ENCODE peak calls at places on chromosomes 11 and 22, in six cellular contexts. V is stimulated activated CD4-positive, alpha-beta T cell treated with anti-CD3 and anti-CD28 coated beads, Interleukin-2, amount 100 ng/mL, for 24 hours; X is stimulated activated CD8-positive, alpha-beta memory T cell treated with anti-CD3 and anti-CD28 coated beads, Interleukin-12 subunit alpha, Interleukin-12 subunit beta, amount 100 ng/mL, for 1 hour; D is stromal cell of bone marrow; T is CD8-positive, alpha-beta memory T cell; J is HEK293T. A is an unnamed sample.

GRCh38 chr11:67563354-67564114 is 20.1 kb upstream of the GSTP1 start:
- DNase-seq in X (no peak), J (no peak), V (no peak), T (no peak), D (peak), A (no peak)

GRCh38 chr22:35900483-35901168 is 128.0 kb downstream of the RBFOX2 start:
- DNase-seq in V (peak), J (no peak), T (no peak), D (peak), X (no peak), A (no peak)

GRCh38 chr11:130522284-130522961 is 74.0 kb downstream of the ADAMTS15 start:
- DNase-seq in T (no peak), D (peak), V (no peak), J (peak), X (no peak), A (peak)

GRCh38 chr11:29629281-29629680 is 387.5 kb downstream of the KCNA4 start:
- DNase-seq in V (no peak), T (no peak), X (no peak), D (peak), J (no peak), A (no peak)

GRCh38 chr11:83219095-83219494 is 25.6 kb downstream of the ANKRD42 start:
- DNase-seq in T (no peak), V (no peak), J (peak), D (no peak), X (no peak), A (no peak)

GRCh38 chr11:28849053-28849452 is 740.9 kb downstream of the METTL15 start:
- DNase-seq in V (no peak), D (no peak), J (no peak), T (no peak), X (no peak), A (no peak)

GRCh38 chr22:47437636-47438035 is 675.2 kb downstream of the TBC1D22A start:
- DNase-seq in D (no peak), J (no peak), X (no peak), V (no peak), T (no peak), A (no peak)

GRCh38 chr11:33682019-33682418 is 18.6 kb downstream of the C11orf91 start:
- DNase-seq in V (no peak), X (no peak), D (no peak), J (no peak), T (no peak), A (no peak)

GRCh38 chr11:118415739-118416068 is 14.3 kb downstream of the ATP5MG start:
- DNase-seq in V (no peak), D (peak), J (peak), X (no peak), T (no peak), A (no peak)

GRCh38 chr11:132147464-132147863 is 777.0 kb downstream of the NTM start:
- DNase-seq in T (no peak), X (no peak), V (no peak), J (no peak), D (no peak), A (no peak)

GRCh38 chr11:10474551-10474950 is 19.5 kb downstream of the AMPD3 start:
- DNase-seq in T (no peak), J (no peak), D (no peak), X (no peak), V (no peak), A (no peak)

GRCh38 chr11:46380340-46381045 is 976 bp upstream of the MDK start:
- DNase-seq in X (no peak), J (peak), D (no peak), V (peak), T (peak), A (peak)

GRCh38 chr22:48796295-48797015 is 1031.2 kb downstream of the BRD1 start:
- DNase-seq in D (no peak), V (no peak), T (no peak), X (no peak), J (no peak), A (no peak)

GRCh38 chr11:31325162-31325561 is 44.4 kb downstream of the DCDC1 start:
- DNase-seq in T (no peak), J (no peak), X (no peak), V (no peak), D (peak), A (no peak)

GRCh38 chr11:44858796-44859527 is 91.7 kb downstream of the TP53I11 start:
- DNase-seq in T (no peak), V (no peak), D (no peak), X (no peak), J (no peak), A (no peak)

GRCh38 chr11:64484308-64485061 is 106.5 kb upstream of the SLC22A12 start:
- DNase-seq in X (no peak), V (no peak), T (no peak), J (no peak), D (no peak), A (no peak)

GRCh38 chr11:94924074-94925031 is 49.0 kb downstream of the CWC15 start:
- DNase-seq in D (no peak), T (no peak), J (no peak), V (no peak), X (no peak), A (no peak)

GRCh38 chr11:118281284-118281683 is 17.2 kb upstream of the MPZL2 start:
- DNase-seq in X (no peak), J (no peak), T (no peak), D (no peak), V (no peak), A (no peak)

GRCh38 chr22:20032407-20032991 is 11.6 kb downstream of the TANGO2 start:
- DNase-seq in D (no peak), J (no peak), X (no peak), V (no peak), T (no peak), A (no peak)

GRCh38 chr11:5291207-5291838 is 10.4 kb downstream of the OR51B4 start:
- DNase-seq in D (no peak), V (no peak), X (no peak), J (peak), T (no peak), A (no peak)

GRCh38 chr11:129917231-129917630 is 21.9 kb upstream of the NFRKB start:
- DNase-seq in V (no peak), J (no peak), X (no peak), T (no peak), D (peak), A (no peak)

GRCh38 chr22:22855617-22856308 is 31.9 kb upstream of the IGLL5 start:
- DNase-seq in V (no peak), T (peak), D (no peak), J (peak), X (peak), A (no peak)

GRCh38 chr22:39943941-39944624 is 16.1 kb upstream of the TMA7B start:
- DNase-seq in J (no peak), V (no peak), T (no peak), X (no peak), D (no peak), A (no peak)

GRCh38 chr22:48146426-48146825 is 1384.0 kb downstream of the TBC1D22A start:
- DNase-seq in T (no peak), X (no peak), V (no peak), D (no peak), J (no peak), A (no peak)

GRCh38 chr11:46387919-46388618 is 3.5 kb downstream of the CHRM4 start:
- DNase-seq in J (no peak), V (no peak), D (no peak), X (no peak), T (no peak), A (peak)

GRCh38 chr11:48154162-48154561 is 62.4 kb upstream of the OR4B1 start:
- DNase-seq in T (no peak), D (peak), J (no peak), V (no peak), X (no peak), A (no peak)